ENCODE peak calls at places on chromosomes 13 and 19, in five cellular contexts. One of them, this sample, is unnamed.

GRCh38 chr19:46755077-46755852 is 9.0 kb upstream of the STRN4 start:
- DNase-seq in cardiac fibroblast: peak
- DNase-seq in iPS-NIHi11: peak
- DNase-seq in cardiac muscle cell: peak
- DNase-seq in T-helper 9 cell: no peak
- DNase-seq in this sample: no peak

GRCh38 chr19:1259206-1259872 is 9.8 kb upstream of the CIRBP start:
- DNase-seq in cardiac fibroblast: peak
- DNase-seq in iPS-NIHi11: peak
- DNase-seq in cardiac muscle cell: peak
- DNase-seq in T-helper 9 cell: peak
- DNase-seq in this sample: peak

GRCh38 chr19:23321953-23322549 is 71.9 kb upstream of the ZNF724 start:
- DNase-seq in cardiac fibroblast: no peak
- DNase-seq in iPS-NIHi11: no peak
- DNase-seq in cardiac muscle cell: peak
- DNase-seq in T-helper 9 cell: no peak
- DNase-seq in this sample: no peak

GRCh38 chr13:91539458-91540156 is 141.2 kb downstream of the GPC5 start:
- DNase-seq in cardiac fibroblast: no peak
- DNase-seq in iPS-NIHi11: no peak
- DNase-seq in cardiac muscle cell: no peak
- DNase-seq in T-helper 9 cell: no peak
- DNase-seq in this sample: no peak

GRCh38 chr19:57248646-57249045 is 8.2 kb downstream of the ZNF805 start:
- DNase-seq in cardiac fibroblast: no peak
- DNase-seq in iPS-NIHi11: no peak
- DNase-seq in cardiac muscle cell: no peak
- DNase-seq in T-helper 9 cell: no peak
- DNase-seq in this sample: no peak

GRCh38 chr19:48454150-48454730 is 1.1 kb upstream of the KCNJ14 start:
- DNase-seq in cardiac fibroblast: no peak
- DNase-seq in iPS-NIHi11: peak
- DNase-seq in cardiac muscle cell: no peak
- DNase-seq in T-helper 9 cell: no peak
- DNase-seq in this sample: no peak

GRCh38 chr13:66994498-66995365 is 235.4 kb downstream of the PCDH9 start:
- DNase-seq in cardiac fibroblast: no peak
- DNase-seq in iPS-NIHi11: no peak
- DNase-seq in cardiac muscle cell: no peak
- DNase-seq in T-helper 9 cell: no peak
- DNase-seq in this sample: no peak

GRCh38 chr19:18730885-18731513 is 47.5 kb downstream of the CRTC1 start:
- DNase-seq in cardiac fibroblast: no peak
- DNase-seq in iPS-NIHi11: no peak
- DNase-seq in cardiac muscle cell: no peak
- DNase-seq in T-helper 9 cell: no peak
- DNase-seq in this sample: no peak

GRCh38 chr19:10533656-10534386 is 9.9 kb upstream of the ATG4D start:
- DNase-seq in cardiac fibroblast: peak
- DNase-seq in iPS-NIHi11: no peak
- DNase-seq in cardiac muscle cell: peak
- DNase-seq in T-helper 9 cell: no peak
- DNase-seq in this sample: no peak

GRCh38 chr13:42001580-42001979 is 40.7 kb upstream of the VWA8 start:
- DNase-seq in cardiac fibroblast: peak
- DNase-seq in iPS-NIHi11: no peak
- DNase-seq in cardiac muscle cell: peak
- DNase-seq in T-helper 9 cell: no peak
- DNase-seq in this sample: no peak

GRCh38 chr19:46958542-46958941 is 61.1 kb upstream of the NPAS1 start:
- DNase-seq in cardiac fibroblast: peak
- DNase-seq in iPS-NIHi11: no peak
- DNase-seq in cardiac muscle cell: peak
- DNase-seq in T-helper 9 cell: no peak
- DNase-seq in this sample: no peak

GRCh38 chr13:27979001-27979643 is 9.4 kb downstream of the URAD start:
- DNase-seq in cardiac fibroblast: no peak
- DNase-seq in iPS-NIHi11: no peak
- DNase-seq in cardiac muscle cell: no peak
- DNase-seq in T-helper 9 cell: no peak
- DNase-seq in this sample: no peak

GRCh38 chr19:45278087-45278486 is 27.0 kb downstream of the MARK4 start:
- DNase-seq in cardiac fibroblast: no peak
- DNase-seq in iPS-NIHi11: no peak
- DNase-seq in cardiac muscle cell: no peak
- DNase-seq in T-helper 9 cell: no peak
- DNase-seq in this sample: no peak

GRCh38 chr13:33016414-33017409 is at the start of gene KL:
- DNase-seq in cardiac fibroblast: no peak
- DNase-seq in iPS-NIHi11: peak
- DNase-seq in cardiac muscle cell: peak
- DNase-seq in T-helper 9 cell: no peak
- DNase-seq in this sample: no peak

GRCh38 chr13:111396457-111396856 is 76.0 kb downstream of the TEX29 start:
- DNase-seq in cardiac fibroblast: no peak
- DNase-seq in iPS-NIHi11: no peak
- DNase-seq in cardiac muscle cell: no peak
- DNase-seq in T-helper 9 cell: no peak
- DNase-seq in this sample: no peak

GRCh38 chr19:5343848-5344247 is 3.2 kb upstream of the PTPRS start:
- DNase-seq in cardiac fibroblast: peak
- DNase-seq in iPS-NIHi11: no peak
- DNase-seq in cardiac muscle cell: peak
- DNase-seq in T-helper 9 cell: no peak
- DNase-seq in this sample: no peak

GRCh38 chr19:13757805-13758772 is 6.2 kb upstream of the MRI1 start:
- DNase-seq in cardiac fibroblast: no peak
- DNase-seq in iPS-NIHi11: no peak
- DNase-seq in cardiac muscle cell: no peak
- DNase-seq in T-helper 9 cell: no peak
- DNase-seq in this sample: no peak

GRCh38 chr13:111337206-111337605 is 16.8 kb downstream of the TEX29 start:
- DNase-seq in cardiac fibroblast: peak
- DNase-seq in iPS-NIHi11: no peak
- DNase-seq in cardiac muscle cell: peak
- DNase-seq in T-helper 9 cell: no peak
- DNase-seq in this sample: no peak

GRCh38 chr19:3266792-3267469 is 42.5 kb downstream of the CELF5 start:
- DNase-seq in cardiac fibroblast: no peak
- DNase-seq in iPS-NIHi11: no peak
- DNase-seq in cardiac muscle cell: no peak
- DNase-seq in T-helper 9 cell: no peak
- DNase-seq in this sample: no peak

GRCh38 chr13:90770334-90770733 is 577.2 kb upstream of the MIR17HG start:
- DNase-seq in cardiac fibroblast: no peak
- DNase-seq in iPS-NIHi11: no peak
- DNase-seq in cardiac muscle cell: no peak
- DNase-seq in T-helper 9 cell: no peak
- DNase-seq in this sample: no peak

GRCh38 chr13:97568850-97569249 is 134.9 kb downstream of the RAP2A start:
- DNase-seq in cardiac fibroblast: no peak
- DNase-seq in iPS-NIHi11: peak
- DNase-seq in cardiac muscle cell: no peak
- DNase-seq in T-helper 9 cell: no peak
- DNase-seq in this sample: no peak

GRCh38 chr19:38443458-38444001 is 10.0 kb downstream of the RYR1 start:
- DNase-seq in cardiac fibroblast: no peak
- DNase-seq in iPS-NIHi11: peak
- DNase-seq in cardiac muscle cell: no peak
- DNase-seq in T-helper 9 cell: no peak
- DNase-seq in this sample: no peak

GRCh38 chr19:2055871-2056809 is 5.1 kb upstream of the MKNK2 start:
- DNase-seq in cardiac fibroblast: peak
- DNase-seq in iPS-NIHi11: no peak
- DNase-seq in cardiac muscle cell: peak
- DNase-seq in T-helper 9 cell: no peak
- DNase-seq in this sample: no peak

GRCh38 chr13:98254541-98254940 is 77.5 kb upstream of the RNF113B start:
- DNase-seq in cardiac fibroblast: no peak
- DNase-seq in iPS-NIHi11: no peak
- DNase-seq in cardiac muscle cell: no peak
- DNase-seq in T-helper 9 cell: no peak
- DNase-seq in this sample: no peak

GRCh38 chr19:49950590-49950948 is 10.4 kb downstream of the SIGLEC11 start:
- DNase-seq in cardiac fibroblast: no peak
- DNase-seq in iPS-NIHi11: no peak
- DNase-seq in cardiac muscle cell: no peak
- DNase-seq in T-helper 9 cell: no peak
- DNase-seq in this sample: no peak

GRCh38 chr19:1213391-1214286 is 8.1 kb downstream of the STK11 start:
- DNase-seq in cardiac fibroblast: peak
- DNase-seq in iPS-NIHi11: no peak
- DNase-seq in cardiac muscle cell: peak
- DNase-seq in T-helper 9 cell: peak
- DNase-seq in this sample: peak

GRCh38 chr19:15437355-15438123 is 12.2 kb downstream of the WIZ start:
- DNase-seq in cardiac fibroblast: no peak
- DNase-seq in iPS-NIHi11: no peak
- DNase-seq in cardiac muscle cell: no peak
- DNase-seq in T-helper 9 cell: no peak
- DNase-seq in this sample: no peak

GRCh38 chr19:16015805-16016173 is 60.5 kb upstream of the TPM4 start:
- DNase-seq in cardiac fibroblast: no peak
- DNase-seq in iPS-NIHi11: no peak
- DNase-seq in cardiac muscle cell: no peak
- DNase-seq in T-helper 9 cell: no peak
- DNase-seq in this sample: no peak

GRCh38 chr13:103948477-103948876 is 882.3 kb upstream of the SLC10A2 start:
- DNase-seq in cardiac fibroblast: peak
- DNase-seq in iPS-NIHi11: no peak
- DNase-seq in cardiac muscle cell: peak
- DNase-seq in T-helper 9 cell: no peak
- DNase-seq in this sample: no peak

GRCh38 chr13:91154954-91155353 is 192.5 kb upstream of the MIR17HG start:
- DNase-seq in cardiac fibroblast: no peak
- DNase-seq in iPS-NIHi11: no peak
- DNase-seq in cardiac muscle cell: no peak
- DNase-seq in T-helper 9 cell: no peak
- DNase-seq in this sample: peak

GRCh38 chr13:111850976-111851375 is 216.0 kb upstream of the SOX1 start:
- DNase-seq in cardiac fibroblast: no peak
- DNase-seq in iPS-NIHi11: no peak
- DNase-seq in cardiac muscle cell: no peak
- DNase-seq in T-helper 9 cell: no peak
- DNase-seq in this sample: no peak

GRCh38 chr13:46642254-46642653 is 89.3 kb downstream of the LRCH1 start:
- DNase-seq in cardiac fibroblast: no peak
- DNase-seq in iPS-NIHi11: no peak
- DNase-seq in cardiac muscle cell: no peak
- DNase-seq in T-helper 9 cell: no peak
- DNase-seq in this sample: no peak

GRCh38 chr19:58356236-58356970 is 3.1 kb upstream of the A1BG start:
- DNase-seq in cardiac fibroblast: peak
- DNase-seq in iPS-NIHi11: no peak
- DNase-seq in cardiac muscle cell: peak
- DNase-seq in T-helper 9 cell: no peak
- DNase-seq in this sample: no peak